ENCODE peak calls at places on chromosomes 2 and 18, in six cellular contexts. K, Q, B, S, O and W are unnamed samples. For H3K4me1, the result is how much of the 10 kb centered on the place peaks cover.

GRCh38 chr2:160278889-160279196 is 78.8 kb upstream of the ITGB6 start:
- DNase-seq in K (no peak), Q (no peak), B (peak), S (no peak), O (peak), W (no peak)

GRCh38 chr2:165070089-165070488 is 114.8 kb upstream of the SLC38A11 start:
- DNase-seq in K (no peak), Q (no peak), B (no peak), S (no peak), O (peak), W (no peak)

GRCh38 chr2:138818479-138818878 is 38.3 kb upstream of the NXPH2 start:
- DNase-seq in K (no peak), Q (no peak), B (no peak), S (no peak), O (no peak), W (no peak)

GRCh38 chr18:75408554-75409506 is 18.7 kb downstream of the SMIM21 start:
- DNase-seq in K (no peak), Q (no peak), B (peak), S (peak), O (no peak), W (no peak)

GRCh38 chr2:137220438-137220998 is 455.2 kb downstream of the THSD7B start:
- DNase-seq in K (no peak), Q (no peak), B (peak), S (no peak), O (no peak), W (no peak)

GRCh38 chr2:24617431-24617830 is 126.4 kb downstream of the NCOA1 start:
- DNase-seq in K (no peak), Q (no peak), B (no peak), S (no peak), O (no peak), W (no peak)

GRCh38 chr18:3148930-3149535 is 70.7 kb downstream of the MYOM1 start:
- DNase-seq in K (no peak), Q (no peak), B (peak), S (peak), O (no peak), W (no peak)

GRCh38 chr18:58998421-58999203 is 133.9 kb downstream of the ZNF532 start:
- DNase-seq in K (peak), Q (no peak), B (peak), S (peak), O (no peak), W (peak)

GRCh38 chr2:32852821-32853220 is 93.9 kb upstream of the LTBP1 start:
- DNase-seq in K (no peak), Q (no peak), B (no peak), S (no peak), O (no peak), W (no peak)
- H3K4me1 ChIP-seq in K (under half), Q (under half), B (under half), S (under half), O (under half), W (under half)

DNA sequence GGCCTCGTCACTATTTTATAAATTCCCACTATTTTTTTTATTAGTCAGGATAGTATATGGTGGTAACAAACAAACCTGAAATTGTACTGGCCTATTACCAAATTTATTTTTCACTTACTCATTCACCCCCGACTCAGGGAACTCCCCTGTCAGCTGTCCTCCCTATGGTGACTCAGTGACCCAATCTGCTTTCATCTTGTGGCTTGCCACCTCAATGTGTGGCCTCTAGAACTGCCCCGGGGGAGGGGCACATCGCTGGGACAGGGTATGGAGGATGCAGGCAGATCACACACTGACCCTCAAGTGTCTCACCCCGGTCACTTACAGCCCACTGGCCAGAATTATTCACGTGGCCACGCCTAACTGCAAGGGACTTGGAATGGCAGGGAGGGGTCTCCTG is 71.6 kb downstream of the ACTR2 start:
- DNase-seq in K (peak), Q (no peak), B (peak), S (no peak), O (no peak), W (no peak)
- H3K27ac ChIP-seq in K (no peak), Q (no peak), B (no peak), S (peak), O (no peak), W (no peak)

GRCh38 chr2:217946071-217946470 is 56.7 kb downstream of the TNS1 start:
- DNase-seq in K (no peak), Q (peak), B (no peak), S (no peak), O (no peak), W (no peak)
- H3K4me1 ChIP-seq in K (under half), Q (under half), B (under half), S (under half), O (under half), W (under half)

GRCh38 chr2:40129725-40130124 is 322.2 kb downstream of the SLC8A1 start:
- DNase-seq in K (peak), Q (no peak), B (no peak), S (no peak), O (no peak), W (peak)
- H3K27ac ChIP-seq in K (peak), Q (no peak), B (peak), S (no peak), O (peak), W (peak)